ENCODE peak calls at places on chromosome 9, in five cellular contexts. L, R, C, I and A are unnamed samples. For H3K27me3, the result is how much of the 10 kb centered on the place peaks cover.

GRCh38 chr9:115850548-115851304 is 302.9 kb upstream of the PAPPA start:
- DNase-seq in R (no peak), C (no peak), I (no peak), L (no peak), A (no peak)

GRCh38 chr9:78605029-78605930 is 308.4 kb downstream of the PSAT1 start:
- DNase-seq in L (no peak), I (no peak), C (no peak), R (no peak), A (no peak)

GRCh38 chr9:84845956-84846355 is 176.4 kb downstream of the NTRK2 start:
- DNase-seq in R (no peak), L (no peak), I (no peak), C (no peak), A (no peak)

GRCh38 chr9:20573023-20573422 is 49.3 kb downstream of the MLLT3 start:
- DNase-seq in R (no peak), C (no peak), I (no peak), L (no peak), A (no peak)

GRCh38 chr9:134378901-134379338 is 52.7 kb downstream of the RXRA start:
- DNase-seq in I (peak), R (no peak), L (peak), C (peak), A (no peak)

GRCh38 chr9:127144670-127145458 is 22.4 kb upstream of the ANGPTL2 start:
- DNase-seq in I (no peak), R (peak), L (peak), C (no peak), A (no peak)

GRCh38 chr9:81999806-82000205 is 11.2 kb downstream of the SPATA31D1 start:
- DNase-seq in I (no peak), L (no peak), R (no peak), C (no peak), A (no peak)

GRCh38 chr9:93080406-93080805 is 15.6 kb upstream of the CARD19 start:
- DNase-seq in R (no peak), C (no peak), I (no peak), L (no peak), A (peak)

GRCh38 chr9:17148324-17148723 is 13.5 kb downstream of the CNTLN start:
- DNase-seq in L (no peak), I (no peak), C (no peak), R (no peak), A (no peak)

GRCh38 chr9:105656131-105656921 is 5.9 kb upstream of the TAL2 start:
- DNase-seq in C (peak), R (no peak), L (peak), I (peak), A (peak)

GRCh38 chr9:77291714-77292113 is 114.4 kb downstream of the VPS13A start:
- DNase-seq in R (no peak), L (no peak), C (no peak), I (no peak), A (no peak)

GRCh38 chr9:97615439-97616072 is 17.6 kb downstream of the TSTD2 start:
- DNase-seq in R (peak), I (peak), C (peak), L (no peak), A (no peak)

GRCh38 chr9:119649205-119649604 is 280.0 kb upstream of the BRINP1 start:
- DNase-seq in C (no peak), R (no peak), L (no peak), I (no peak), A (no peak)
- TF ChIP-seq CTCF in C (no peak), R (no peak), L (no peak), I (no peak), A (no peak)

GRCh38 chr9:137202966-137203365 is 2.4 kb upstream of the TPRN start:
- DNase-seq in C (no peak), I (no peak), R (no peak), L (no peak), A (no peak)
- H3K4me3 ChIP-seq in C (no peak), I (no peak), R (no peak), L (peak), A (no peak)

DNA sequence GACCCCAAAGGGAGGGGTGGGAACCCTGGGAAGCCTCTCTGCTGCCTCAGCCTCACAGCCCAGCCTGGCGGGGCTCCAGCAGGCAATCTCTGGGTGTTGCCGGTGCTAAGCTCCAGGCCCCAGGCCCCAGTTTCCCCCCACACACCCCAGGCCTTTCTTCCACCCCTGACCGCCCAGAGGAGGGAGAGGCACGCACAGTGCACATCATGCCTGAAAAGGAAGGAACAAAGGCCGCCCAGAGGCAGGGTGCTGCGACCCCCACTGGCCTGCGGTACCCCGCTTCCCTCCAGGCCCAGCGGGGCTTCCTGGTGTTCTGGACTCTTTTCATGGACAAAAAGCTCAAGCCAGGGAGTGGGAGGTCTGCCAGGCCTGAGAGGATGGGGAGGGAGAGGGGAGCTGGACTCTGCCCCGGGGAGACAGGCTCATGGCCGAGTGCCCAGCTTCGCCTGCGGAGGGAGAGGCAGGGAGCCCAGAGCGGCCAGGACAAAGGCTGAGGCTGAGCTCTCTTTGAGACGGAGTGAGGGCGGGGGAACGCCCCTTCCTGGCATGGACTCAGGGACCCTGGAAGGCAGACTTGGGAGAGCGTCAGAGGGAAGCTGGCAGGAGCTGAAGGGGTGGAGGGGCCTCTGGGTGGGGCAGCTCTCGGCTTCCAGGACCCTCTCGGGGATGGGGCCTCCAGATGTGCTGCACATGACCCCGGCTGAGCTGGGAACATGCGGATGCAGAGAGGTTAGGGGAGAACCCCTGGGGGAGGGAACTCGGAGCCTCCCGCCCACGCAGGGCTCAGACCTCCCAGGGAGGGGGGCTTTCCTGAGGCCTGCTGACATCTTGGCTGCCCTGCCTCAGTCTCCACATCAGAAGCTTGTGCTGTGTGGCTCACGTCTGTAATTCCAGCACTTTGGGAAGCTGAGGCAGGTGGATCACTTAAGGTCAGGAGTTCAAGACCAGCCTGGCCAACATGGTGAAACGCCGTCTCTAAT is 1.8 kb upstream of the ENTPD2 start:
- DNase-seq in C (peak), R (peak), L (peak), I (peak), A (peak)
- H3K27me3 ChIP-seq in C (under half), R (under half), L (under half), I (under half), A (under half)

GRCh38 chr9:122127396-122127798 is 32.2 kb downstream of the NDUFA8 start:
- DNase-seq in C (no peak), L (no peak), R (no peak), I (no peak), A (peak)
- TF ChIP-seq CTCF in C (no peak), L (no peak), R (no peak), I (no peak), A (no peak)

GRCh38 chr9:33159760-33160127 is 7.4 kb downstream of the B4GALT1 start:
- DNase-seq in L (peak), R (no peak), C (peak), I (peak), A (no peak)

GRCh38 chr9:33159058-33159759 is 7.9 kb downstream of the B4GALT1 start:
- DNase-seq in I (no peak), C (no peak), R (peak), L (peak), A (no peak)

GRCh38 chr9:33158555-33159057 is 8.5 kb downstream of the B4GALT1 start:
- DNase-seq in I (no peak), C (no peak), R (no peak), L (no peak), A (no peak)

GRCh38 chr9:33155393-33155792 is 11.7 kb downstream of the B4GALT1 start:
- DNase-seq in C (no peak), I (no peak), R (no peak), L (no peak), A (no peak)

GRCh38 chr9:33157960-33158359 is 9.2 kb downstream of the B4GALT1 start:
- DNase-seq in L (no peak), C (no peak), R (no peak), I (no peak), A (no peak)
- H3K4me3 ChIP-seq in L (peak), C (no peak), R (no peak), I (no peak), A (no peak)

DNA sequence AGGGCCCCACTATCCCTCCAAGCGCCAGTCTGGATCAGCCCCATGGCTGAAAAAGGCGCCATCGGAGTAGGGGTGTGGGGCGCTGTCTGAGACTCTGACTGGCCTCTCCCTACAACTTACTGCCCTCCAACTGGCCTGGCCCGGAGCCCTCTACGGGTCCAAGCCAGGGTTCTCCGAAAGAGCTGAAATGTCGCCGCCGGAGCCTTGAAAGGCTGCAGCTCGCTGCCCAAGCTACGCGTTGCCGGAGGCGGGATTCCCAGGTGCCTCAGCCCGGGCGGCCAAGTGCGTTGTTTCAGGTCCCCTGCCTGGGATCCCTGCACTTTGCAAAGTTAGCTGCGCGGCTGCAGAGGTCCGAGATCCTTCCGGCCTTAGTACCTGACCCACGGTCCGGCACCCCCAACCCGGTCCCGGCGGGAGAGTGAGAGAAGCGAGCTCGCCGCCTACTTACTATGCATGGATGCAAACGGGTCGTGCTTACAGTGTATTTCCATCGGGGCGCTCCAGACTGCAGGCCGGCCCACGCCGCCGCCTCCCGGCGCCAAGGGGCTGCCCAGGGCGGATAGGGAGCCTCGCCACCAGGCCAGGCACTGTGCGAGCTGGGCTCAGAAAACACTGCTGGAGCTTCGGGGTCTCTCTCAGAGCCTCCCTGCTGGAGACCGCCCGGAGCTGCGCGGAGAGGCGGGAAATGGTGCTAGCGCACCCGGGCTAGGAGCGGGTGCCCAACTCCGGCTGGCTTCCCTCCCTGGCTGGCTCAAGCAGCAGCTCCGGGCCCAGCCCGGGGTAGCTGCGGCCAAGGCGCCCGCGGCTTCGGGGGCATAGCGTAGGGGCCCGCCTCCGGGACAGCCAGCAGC is 7.8 kb downstream of the PAX5 start:
- DNase-seq in I (no peak), L (no peak), R (no peak), C (no peak), A (no peak)
- H3K27me3 ChIP-seq in I (half or more), L (half or more), R (half or more), C (half or more), A (half or more)